ENCODE peak calls at places on chromosomes 1 and 21, in seven cellular contexts. E is psoas muscle, K is fibroblast of villous mesenchyme, B is AG10803, X is heart left ventricle, J is IMR-90, G is epithelial cell of esophagus. C is an unnamed sample.

GRCh38 chr1:238384381-238384780 is 493.7 kb upstream of the ZP4 start:
- DNase-seq in E (no peak), K (no peak), B (no peak), X (no peak), J (peak), G (peak), C (no peak)

GRCh38 chr1:8026976-8027747 is 1.1 kb upstream of the ERRFI1 start:
- DNase-seq in E (peak), K (peak), B (no peak), X (no peak), J (peak), G (no peak), C (peak)

GRCh38 chr1:205716371-205717132 is 33.4 kb downstream of the NUCKS1 start:
- DNase-seq in E (no peak), K (no peak), B (no peak), X (no peak), J (no peak), G (no peak), C (no peak)

GRCh38 chr1:94825936-94826335 is 5.8 kb downstream of the SLC44A3 start:
- DNase-seq in E (no peak), K (no peak), B (no peak), X (no peak), J (no peak), G (no peak), C (no peak)

GRCh38 chr1:66214901-66215300 is 319.1 kb upstream of the SGIP1 start:
- DNase-seq in E (no peak), K (peak), B (peak), X (no peak), J (peak), G (no peak), C (no peak)

GRCh38 chr1:165875171-165875570 is 47.8 kb downstream of the UCK2 start:
- DNase-seq in E (no peak), K (no peak), B (no peak), X (no peak), J (no peak), G (no peak), C (no peak)

GRCh38 chr21:32624726-32625125 is 12.5 kb upstream of the CFAP298 start:
- DNase-seq in E (no peak), K (peak), B (peak), X (no peak), J (peak), G (peak), C (peak)

GRCh38 chr1:91165033-91165654 is 143.3 kb upstream of the ZNF644 start:
- DNase-seq in E (peak), K (peak), B (peak), X (peak), J (peak), G (peak), C (peak)

GRCh38 chr1:64892576-64893573 is 73.5 kb downstream of the JAK1 start:
- DNase-seq in E (no peak), K (peak), B (no peak), X (no peak), J (peak), G (no peak), C (peak)

GRCh38 chr1:52641307-52641706 is 8.3 kb downstream of the SHISAL2A start:
- DNase-seq in E (no peak), K (no peak), B (no peak), X (no peak), J (no peak), G (no peak), C (no peak)

GRCh38 chr1:151371340-151371739 is 1.2 kb downstream of the SELENBP1 start:
- DNase-seq in E (peak), K (peak), B (peak), X (peak), J (peak), G (peak), C (peak)

GRCh38 chr1:64248065-64248464 is 44.6 kb downstream of the UBE2U start:
- DNase-seq in E (no peak), K (no peak), B (no peak), X (no peak), J (no peak), G (no peak), C (no peak)

GRCh38 chr1:167849656-167850055 is 64.3 kb downstream of the ADCY10 start:
- DNase-seq in E (no peak), K (no peak), B (no peak), X (no peak), J (no peak), G (no peak), C (no peak)

GRCh38 chr1:154328318-154329151 is 3.2 kb downstream of the ATP8B2 start:
- DNase-seq in E (peak), K (peak), B (peak), X (peak), J (peak), G (peak), C (peak)

GRCh38 chr1:172322219-172323061 is 98.0 kb upstream of the C1orf105 start:
- DNase-seq in E (peak), K (peak), B (peak), X (peak), J (peak), G (peak), C (peak)

GRCh38 chr1:77399250-77400086 is 117.6 kb downstream of the AK5 start:
- DNase-seq in E (no peak), K (no peak), B (no peak), X (no peak), J (no peak), G (no peak), C (no peak)

GRCh38 chr1:24384251-24385090 is 29.1 kb downstream of the STPG1 start:
- DNase-seq in E (no peak), K (peak), B (peak), X (no peak), J (peak), G (peak), C (peak)

GRCh38 chr1:54016343-54017282 is 1.4 kb downstream of the LDLRAD1 start:
- DNase-seq in E (no peak), K (peak), B (peak), X (no peak), J (peak), G (peak), C (peak)

GRCh38 chr1:83905315-83905907 is 93.5 kb downstream of the TTLL7 start:
- DNase-seq in E (no peak), K (peak), B (peak), X (no peak), J (peak), G (peak), C (peak)

GRCh38 chr1:215636258-215636965 is 69.3 kb downstream of the KCTD3 start:
- DNase-seq in E (peak), K (peak), B (peak), X (no peak), J (peak), G (peak), C (peak)

GRCh38 chr1:13728104-13728503 is 28.1 kb downstream of the PRDM2 start:
- DNase-seq in E (no peak), K (no peak), B (no peak), X (no peak), J (no peak), G (no peak), C (no peak)

GRCh38 chr1:75539230-75540116 is 71.4 kb downstream of the SLC44A5 start:
- DNase-seq in E (no peak), K (no peak), B (no peak), X (no peak), J (no peak), G (peak), C (peak)

GRCh38 chr1:100597784-100598183 is 59.8 kb downstream of the GPR88 start:
- DNase-seq in E (no peak), K (peak), B (no peak), X (no peak), J (peak), G (no peak), C (no peak)

DNA sequence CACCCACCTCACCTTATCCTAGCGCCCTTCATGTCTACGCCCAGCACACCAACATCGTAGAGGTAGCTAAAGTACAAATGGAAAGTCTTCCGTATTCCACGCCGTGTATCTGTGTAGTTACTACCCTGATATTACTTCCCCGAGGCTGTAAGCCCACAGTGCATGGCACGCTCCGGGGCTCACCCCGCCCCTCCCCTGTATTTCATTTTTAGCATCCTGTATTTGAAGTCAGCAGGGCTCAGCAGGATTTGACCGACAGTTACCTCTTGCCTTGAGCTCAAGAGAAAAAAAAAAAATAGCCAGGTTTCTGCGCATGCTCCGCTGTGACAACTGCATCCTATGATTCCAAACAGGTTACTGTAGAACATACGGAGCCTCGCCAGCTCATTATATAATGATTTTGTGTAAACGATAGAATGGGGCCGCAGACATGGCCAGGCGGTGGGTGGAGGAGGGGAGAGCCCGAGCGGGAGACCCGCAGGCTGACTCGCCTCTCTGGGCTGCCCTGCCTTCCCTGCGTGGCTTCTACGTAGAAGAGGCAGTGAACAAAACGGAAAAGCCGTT is 1.3 kb downstream of the ABCG1 start:
- DNase-seq in E (peak), K (peak), B (peak), X (peak), J (peak), G (peak), C (peak)
- H3K4me3 ChIP-seq in E (peak), K (peak), B (peak), X (peak), J (peak), G (peak), C (no peak)

DNA sequence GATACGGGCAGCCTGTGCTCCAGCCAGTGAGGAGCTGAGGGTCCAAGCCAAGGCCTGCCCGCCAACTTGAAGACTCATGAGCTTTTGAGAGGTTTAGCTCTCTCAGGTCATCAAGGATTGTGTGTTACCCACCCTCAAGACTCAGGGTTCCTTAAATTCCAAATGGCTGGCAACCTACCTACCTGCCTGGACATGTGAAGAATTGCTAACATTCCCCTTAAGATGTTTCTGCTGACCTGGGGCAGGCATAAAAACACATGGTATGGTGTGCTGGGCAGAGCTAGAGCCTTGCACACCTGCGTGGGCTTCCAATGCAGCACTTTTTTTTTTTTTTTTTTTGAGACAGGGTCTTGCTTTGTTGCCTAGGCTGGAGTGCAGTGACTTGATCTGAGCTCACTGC is 17.2 kb downstream of the PARP1 start:
- DNase-seq in E (no peak), K (no peak), B (no peak), X (no peak), J (no peak), G (peak), C (no peak)
- H3K4me3 ChIP-seq in E (no peak), K (no peak), B (no peak), X (no peak), J (no peak), G (no peak), C (no peak)

DNA sequence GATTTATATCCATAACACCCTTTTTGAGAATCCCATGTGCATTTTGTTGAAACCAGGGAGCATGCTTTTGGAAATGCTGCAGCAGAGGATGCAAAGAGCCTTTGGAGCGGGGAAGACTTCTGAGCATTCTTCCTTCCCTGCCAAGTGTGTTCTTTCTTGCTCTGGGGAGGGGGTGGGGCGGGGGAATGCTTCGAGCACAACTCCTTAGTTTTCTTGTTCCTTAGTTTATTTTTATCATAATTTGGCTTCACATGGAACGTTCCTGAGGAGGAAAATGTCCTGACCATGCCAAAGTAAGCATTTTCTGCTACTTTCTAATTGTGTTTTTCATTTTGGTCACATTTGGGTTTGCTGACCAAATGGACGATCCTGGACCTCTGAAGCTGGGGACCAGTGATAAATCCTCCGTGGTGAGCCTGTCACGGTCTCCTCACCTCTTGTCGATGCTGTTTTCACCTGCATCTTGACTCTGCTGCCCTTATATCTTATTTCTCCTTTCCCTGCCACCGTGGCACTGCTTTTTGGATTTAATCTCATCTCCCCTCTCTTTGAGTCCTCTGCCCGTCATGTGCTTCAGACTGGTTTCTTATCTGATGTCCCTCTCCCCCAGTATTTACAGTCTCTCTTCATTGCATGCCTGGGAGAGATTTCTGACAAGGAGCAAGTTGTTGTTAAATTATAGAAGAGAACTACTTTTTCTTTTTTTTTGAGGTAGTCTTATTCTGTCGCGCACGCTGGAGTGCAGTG is 2.4 kb downstream of the CTPS1 start:
- DNase-seq in E (no peak), K (peak), B (peak), X (no peak), J (no peak), G (no peak), C (no peak)
- H3K4me3 ChIP-seq in E (no peak), K (peak), B (peak), X (no peak), J (no peak), G (no peak), C (peak)

DNA sequence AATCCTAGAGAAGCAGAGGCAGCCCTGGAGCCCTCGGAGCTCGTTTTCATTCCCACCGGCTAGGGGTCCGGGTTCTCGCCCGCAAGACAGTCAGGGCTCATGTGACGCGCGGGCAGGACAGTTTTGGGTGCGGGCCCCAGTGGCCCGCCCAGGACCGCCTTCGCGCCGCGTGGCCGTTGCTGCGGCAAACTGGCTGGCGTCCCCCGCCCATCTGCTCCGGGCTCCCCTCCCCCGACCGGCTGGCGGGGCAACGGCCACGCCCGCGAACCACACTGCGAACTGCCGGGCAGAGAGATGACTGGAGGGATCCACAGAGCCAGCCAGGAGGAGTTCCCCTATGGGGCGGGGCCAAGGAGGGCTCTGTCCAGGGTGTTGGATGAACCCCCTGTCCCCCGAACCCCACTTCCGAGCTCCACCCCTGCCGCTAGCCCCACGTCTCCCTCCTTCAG is 899 bp upstream of the HES2 start:
- DNase-seq in E (no peak), K (no peak), B (no peak), X (no peak), J (no peak), G (no peak), C (no peak)
- H3K4me3 ChIP-seq in E (peak), K (peak), B (no peak), X (peak), J (no peak), G (peak), C (no peak)

DNA sequence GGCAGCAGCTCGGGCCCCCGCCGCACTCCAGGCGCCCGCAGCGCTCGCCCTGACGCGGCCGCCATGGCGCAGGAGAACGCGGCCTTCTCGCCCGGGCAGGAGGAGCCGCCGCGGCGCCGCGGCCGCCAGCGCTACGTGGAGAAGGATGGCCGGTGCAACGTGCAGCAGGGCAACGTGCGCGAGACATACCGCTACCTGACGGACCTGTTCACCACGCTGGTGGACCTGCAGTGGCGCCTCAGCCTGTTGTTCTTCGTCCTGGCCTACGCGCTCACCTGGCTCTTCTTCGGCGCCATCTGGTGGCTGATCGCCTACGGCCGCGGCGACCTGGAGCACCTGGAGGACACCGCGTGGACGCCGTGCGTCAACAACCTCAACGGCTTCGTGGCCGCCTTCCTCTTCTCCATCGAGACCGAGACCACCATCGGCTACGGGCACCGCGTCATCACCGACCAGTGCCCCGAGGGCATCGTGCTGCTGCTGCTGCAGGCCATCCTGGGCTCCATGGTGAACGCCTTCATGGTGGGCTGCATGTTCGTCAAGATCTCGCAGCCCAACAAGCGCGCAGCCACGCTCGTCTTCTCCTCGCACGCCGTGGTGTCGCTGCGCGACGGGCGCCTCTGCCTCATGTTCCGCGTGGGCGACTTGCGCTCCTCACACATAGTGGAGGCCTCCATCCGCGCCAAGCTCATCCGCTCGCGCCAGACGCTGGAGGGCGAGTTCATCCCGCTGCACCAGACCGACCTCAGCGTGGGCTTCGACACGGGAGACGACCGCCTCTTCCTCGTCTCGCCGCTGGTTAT is 2.8 kb downstream of the KCNJ9 start:
- DNase-seq in E (peak), K (peak), B (no peak), X (peak), J (no peak), G (peak), C (peak)
- H3K4me3 ChIP-seq in E (peak), K (peak), B (peak), X (peak), J (peak), G (no peak), C (peak)

GRCh38 chr1:201742476-201742875 is 86.5 kb upstream of the IPO9 start:
- DNase-seq in E (peak), K (peak), B (peak), X (no peak), J (no peak), G (no peak), C (peak)
- H3K4me3 ChIP-seq in E (no peak), K (peak), B (no peak), X (peak), J (no peak), G (no peak), C (no peak)

GRCh38 chr1:59025201-59025600 is 241.4 kb upstream of the JUN start:
- DNase-seq in E (no peak), K (peak), B (peak), X (no peak), J (peak), G (peak), C (peak)

GRCh38 chr1:59026472-59026948 is 242.7 kb upstream of the JUN start:
- DNase-seq in E (no peak), K (peak), B (peak), X (no peak), J (peak), G (peak), C (peak)

GRCh38 chr1:59025898-59026426 is 242.1 kb upstream of the JUN start:
- DNase-seq in E (no peak), K (no peak), B (peak), X (no peak), J (peak), G (no peak), C (peak)

GRCh38 chr1:59028052-59028451 is 244.2 kb upstream of the JUN start:
- DNase-seq in E (no peak), K (no peak), B (no peak), X (no peak), J (no peak), G (no peak), C (no peak)

DNA sequence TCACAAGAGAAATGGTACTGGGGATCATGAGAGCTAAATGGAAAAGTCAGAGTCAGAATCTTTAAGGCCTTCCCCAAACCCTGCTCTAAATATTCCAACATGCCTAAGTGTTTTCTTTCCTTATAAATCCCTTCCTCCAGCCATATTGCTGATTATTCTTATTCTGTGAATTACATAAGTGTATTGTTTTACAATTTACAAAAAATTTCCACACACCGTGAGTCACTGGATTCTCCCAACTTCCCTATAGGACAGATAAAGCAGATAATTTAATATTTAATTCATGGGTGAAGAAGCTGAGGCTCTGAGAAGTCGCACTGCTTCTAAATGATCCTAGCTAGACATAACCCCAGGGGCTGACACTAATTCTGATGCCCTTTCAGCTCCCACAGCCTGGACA is 243.3 kb upstream of the JUN start:
- DNase-seq in E (no peak), K (no peak), B (peak), X (no peak), J (peak), G (peak), C (peak)
- H3K4me3 ChIP-seq in E (no peak), K (no peak), B (no peak), X (no peak), J (no peak), G (no peak), C (no peak)

C was measured in fibroblast of mammary gland.